ENCODE peak calls at places on chromosomes 16 and 17, in four cellular contexts. V, Q, I and A are unnamed samples.
A peak's percentile ranks its signal among the peaks of the same experiment; 100 is the strongest.

GRCh38 chr17:33390479-33391027 is 97.5 kb upstream of the ASIC2 start:
- DNase-seq in V (no peak), Q (no peak), I (no peak), A (no peak)

GRCh38 chr16:3578610-3579551 is 1.7 kb upstream of the NLRC3 start:
- DNase-seq in V (no peak), Q (no peak), I (no peak), A (no peak)

GRCh38 chr17:67293251-67294203 is 48.5 kb upstream of the HELZ start:
- DNase-seq in V (peak; percentile 76), Q (peak; percentile 72), I (peak; percentile 82), A (peak; percentile 74)

GRCh38 chr16:61653544-61653943 is 382.7 kb downstream of the CDH8 start:
- DNase-seq in V (no peak), Q (no peak), I (no peak), A (no peak)

GRCh38 chr17:2892305-2892971 is 96.2 kb downstream of the RAP1GAP2 start:
- DNase-seq in V (no peak), Q (peak; percentile 70), I (no peak), A (no peak)

GRCh38 chr17:61366076-61366714 is 33.4 kb upstream of the TBX2 start:
- DNase-seq in V (no peak), Q (no peak), I (no peak), A (no peak)

GRCh38 chr17:30858556-30859250 is 26.9 kb downstream of the ATAD5 start:
- DNase-seq in V (no peak), Q (no peak), I (no peak), A (no peak)

GRCh38 chr17:81898029-81898866 is 3.8 kb upstream of the NPB start:
- DNase-seq in V (no peak), Q (no peak), I (no peak), A (no peak)

GRCh38 chr16:67339453-67339852 is 12.8 kb downstream of the LRRC36 start:
- DNase-seq in V (no peak), Q (peak; percentile 21), I (peak; percentile 31), A (no peak)

GRCh38 chr16:56970934-56971767 is 9.4 kb downstream of the CETP start:
- DNase-seq in V (no peak), Q (no peak), I (no peak), A (no peak)

GRCh38 chr16:20866792-20867191 is 33.4 kb downstream of the DCUN1D3 start:
- DNase-seq in V (no peak), Q (no peak), I (no peak), A (no peak)

GRCh38 chr16:22782299-22782698 is 31.7 kb upstream of the HS3ST2 start:
- DNase-seq in V (no peak), Q (no peak), I (peak; percentile 47), A (no peak)

GRCh38 chr17:34443832-34444469 is 80.9 kb upstream of the CCL1 start:
- DNase-seq in V (peak; percentile 56), Q (peak; percentile 9), I (peak; percentile 31), A (no peak)

GRCh38 chr17:4019400-4019799 is 55.2 kb upstream of the ATP2A3 start:
- DNase-seq in V (no peak), Q (no peak), I (no peak), A (no peak)

GRCh38 chr17:45902892-45903346 is 8.6 kb downstream of the MAPT start:
- DNase-seq in V (no peak), Q (peak; percentile 68), I (peak; percentile 58), A (no peak)

GRCh38 chr17:75684249-75684648 is 17.1 kb downstream of the SAP30BP start:
- DNase-seq in V (no peak), Q (no peak), I (peak; percentile 25), A (no peak)

GRCh38 chr17:74690409-74690825 is 22.3 kb downstream of the CD300LF start:
- DNase-seq in V (no peak), Q (no peak), I (no peak), A (no peak)

GRCh38 chr16:77213542-77214108 is 14.4 kb downstream of the SYCE1L start:
- DNase-seq in V (no peak), Q (peak; percentile 46), I (no peak), A (no peak)
- TF ChIP-seq ELF4 in V (no peak), Q (no peak), I (no peak), A (no peak)

DNA sequence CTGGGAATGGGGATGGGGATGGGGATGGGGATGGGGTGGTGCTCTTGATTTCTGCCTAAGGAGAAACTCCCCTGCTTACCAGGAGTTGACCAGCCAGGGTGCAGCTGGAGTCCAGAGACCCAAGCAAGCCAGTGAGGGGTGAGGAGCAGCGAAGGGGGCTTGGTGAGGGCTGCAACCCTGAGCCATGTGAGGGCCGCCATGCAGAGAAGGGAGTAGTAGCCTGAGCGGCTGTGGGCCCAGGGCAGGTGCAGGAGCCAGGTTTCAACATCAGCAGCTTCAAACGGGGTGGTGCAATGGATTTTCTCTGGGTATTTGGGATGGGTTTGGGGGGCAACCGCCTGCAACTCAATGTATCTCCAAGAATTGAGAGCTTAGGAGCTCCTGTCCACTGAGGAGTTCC is 35.2 kb downstream of the COX4I1 start:
- DNase-seq in V (no peak), Q (no peak), I (no peak), A (no peak)
- TF ChIP-seq SP1 in V (no peak), Q (no peak), I (no peak), A (no peak)

GRCh38 chr16:24191876-24192402 is 64.2 kb upstream of the CACNG3 start:
- DNase-seq in V (no peak), Q (no peak), I (no peak), A (no peak)

GRCh38 chr16:24188751-24189318 is 67.3 kb upstream of the CACNG3 start:
- DNase-seq in V (no peak), Q (no peak), I (peak; percentile 5), A (no peak)

GRCh38 chr16:24189941-24190340 is 66.2 kb upstream of the CACNG3 start:
- DNase-seq in V (no peak), Q (no peak), I (no peak), A (no peak)

DNA sequence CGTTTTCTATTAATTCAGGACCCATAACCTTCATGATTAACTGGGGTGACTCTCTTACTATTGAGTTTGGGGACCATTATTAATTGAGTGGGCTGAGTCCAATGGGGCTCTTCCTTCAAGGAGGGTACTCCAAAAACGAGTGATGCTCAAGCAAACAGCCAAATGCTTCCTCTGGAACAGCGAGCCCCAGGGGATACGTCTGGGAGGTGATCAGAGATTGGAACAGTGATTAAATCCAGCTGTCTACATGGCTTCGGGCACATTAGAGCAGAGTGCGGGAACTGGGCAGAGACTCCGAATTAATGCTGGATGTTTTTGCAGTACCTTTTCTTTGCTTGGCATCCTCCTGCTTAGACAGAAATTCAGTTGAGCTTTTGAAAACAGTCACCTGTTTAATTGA is 68.0 kb upstream of the CACNG3 start:
- DNase-seq in V (no peak), Q (no peak), I (no peak), A (no peak)
- TF ChIP-seq ELF4 in V (no peak), Q (no peak), I (no peak), A (no peak)

GRCh38 chr17:43517615-43518386 is 28.3 kb downstream of the ETV4 start:
- DNase-seq in V (no peak), Q (no peak), I (no peak), A (no peak)

GRCh38 chr17:43524945-43525575 is 21.1 kb downstream of the ETV4 start:
- DNase-seq in V (no peak), Q (no peak), I (no peak), A (no peak)

GRCh38 chr17:43517161-43517560 is 29.0 kb downstream of the ETV4 start:
- DNase-seq in V (no peak), Q (no peak), I (no peak), A (no peak)

GRCh38 chr17:43526886-43527648 is 19.1 kb downstream of the ETV4 start:
- DNase-seq in V (no peak), Q (no peak), I (no peak), A (no peak)

GRCh38 chr17:43521389-43521788 is 24.8 kb downstream of the ETV4 start:
- DNase-seq in V (no peak), Q (no peak), I (no peak), A (no peak)
- TF ChIP-seq SP1 in V (no peak), Q (no peak), I (no peak), A (no peak)

GRCh38 chr16:81611721-81612120 is 167.1 kb downstream of the CMIP start:
- DNase-seq in V (no peak), Q (no peak), I (no peak), A (no peak)
- TF ChIP-seq ELF4 in V (no peak), Q (no peak), I (no peak), A (no peak)

GRCh38 chr17:77127735-77128361 is 12.9 kb upstream of the SEC14L1 start:
- DNase-seq in V (no peak), Q (no peak), I (peak; percentile 51), A (no peak)

GRCh38 chr17:77125432-77125901 is 15.3 kb upstream of the SEC14L1 start:
- DNase-seq in V (no peak), Q (peak; percentile 67), I (no peak), A (no peak)

GRCh38 chr17:77128895-77129567 is 11.7 kb upstream of the SEC14L1 start:
- DNase-seq in V (no peak), Q (no peak), I (no peak), A (no peak)

GRCh38 chr17:77124192-77124908 is 16.4 kb upstream of the SEC14L1 start:
- DNase-seq in V (no peak), Q (no peak), I (peak; percentile 46), A (no peak)

GRCh38 chr17:77126519-77126918 is 14.2 kb upstream of the SEC14L1 start:
- DNase-seq in V (no peak), Q (no peak), I (no peak), A (no peak)
- TF ChIP-seq SP1 in V (no peak), Q (no peak), I (no peak), A (no peak)

GRCh38 chr17:55852734-55853133 is 101.9 kb downstream of the PCTP start:
- DNase-seq in V (no peak), Q (no peak), I (no peak), A (no peak)
- TF ChIP-seq ELF4 in V (no peak), Q (no peak), I (no peak), A (no peak)